ENCODE peak calls at places on chromosomes 4 and X, in six cellular contexts. C is sigmoid colon, O is hepatocyte, R is astrocyte, H is AG10803, I is AG04450. N is an unnamed sample.

GRCh38 chrX:12984629-12985303 is 9.9 kb downstream of the TMSB4X start:
- DNase-seq in C (no peak), O (peak), R (peak), H (peak), I (no peak), N (no peak)

GRCh38 chr4:140924761-140925392 is 168.7 kb upstream of the TBC1D9 start:
- DNase-seq in C (no peak), O (no peak), R (no peak), H (no peak), I (no peak), N (no peak)

GRCh38 chrX:124217289-124218251 is 114.9 kb upstream of the TEX13D start:
- DNase-seq in C (no peak), O (no peak), R (peak), H (peak), I (no peak), N (peak)

GRCh38 chr4:143473334-143474126 is 40.0 kb upstream of the SMARCA5 start:
- DNase-seq in C (no peak), O (no peak), R (no peak), H (no peak), I (no peak), N (peak)

GRCh38 chr4:8117278-8117682 is 41.3 kb downstream of the ABLIM2 start:
- DNase-seq in C (no peak), O (peak), R (no peak), H (peak), I (no peak), N (no peak)

GRCh38 chr4:94285666-94286065 is 57.0 kb downstream of the HPGDS start:
- DNase-seq in C (no peak), O (no peak), R (no peak), H (no peak), I (no peak), N (no peak)

GRCh38 chrX:19863237-19864223 is 23.9 kb downstream of the SH3KBP1 start:
- DNase-seq in C (no peak), O (no peak), R (peak), H (peak), I (no peak), N (no peak)

GRCh38 chr4:173119818-173120217 is 48.8 kb upstream of the GALNT7 start:
- DNase-seq in C (no peak), O (no peak), R (peak), H (no peak), I (no peak), N (no peak)

GRCh38 chr4:5158825-5159224 is 107.5 kb downstream of the STK32B start:
- DNase-seq in C (no peak), O (no peak), R (no peak), H (no peak), I (no peak), N (no peak)

GRCh38 chr4:101418055-101418454 is 70.7 kb upstream of the PPP3CA start:
- DNase-seq in C (no peak), O (no peak), R (peak), H (peak), I (no peak), N (peak)

GRCh38 chr4:102789317-102789717 is 28.5 kb upstream of the MANBA start:
- DNase-seq in C (no peak), O (peak), R (peak), H (peak), I (peak), N (no peak)

GRCh38 chrX:139766545-139766983 is 58.6 kb upstream of the MCF2 start:
- DNase-seq in C (no peak), O (no peak), R (no peak), H (no peak), I (no peak), N (no peak)

GRCh38 chrX:45344597-45344996 is 143.9 kb upstream of the DIPK2B start:
- DNase-seq in C (no peak), O (no peak), R (peak), H (peak), I (no peak), N (no peak)

GRCh38 chrX:153687121-153688039 is at the start of gene SLC6A8:
- DNase-seq in C (peak), O (peak), R (peak), H (peak), I (peak), N (no peak)

GRCh38 chrX:46770817-46771163 is 11.9 kb upstream of the SLC9A7 start:
- DNase-seq in C (no peak), O (no peak), R (peak), H (peak), I (peak), N (no peak)

GRCh38 chrX:19649227-19650009 is 134.1 kb upstream of the MAP3K15 start:
- DNase-seq in C (no peak), O (no peak), R (no peak), H (peak), I (no peak), N (no peak)

GRCh38 chr4:48388504-48389154 is 47.3 kb downstream of the SLAIN2 start:
- DNase-seq in C (no peak), O (no peak), R (peak), H (peak), I (peak), N (no peak)

GRCh38 chr4:4881432-4881831 is 22.0 kb downstream of the MSX1 start:
- DNase-seq in C (no peak), O (no peak), R (no peak), H (no peak), I (no peak), N (no peak)

GRCh38 chrX:154019061-154019621 is 561 bp downstream of the IRAK1 start:
- DNase-seq in C (no peak), O (no peak), R (no peak), H (no peak), I (no peak), N (no peak)

GRCh38 chrX:142089193-142089592 is 115.9 kb downstream of the MAGEC2 start:
- DNase-seq in C (no peak), O (peak), R (peak), H (peak), I (no peak), N (no peak)

GRCh38 chrX:41384041-41384705 is 50.2 kb downstream of the DDX3X start:
- DNase-seq in C (peak), O (peak), R (peak), H (peak), I (peak), N (no peak)

GRCh38 chrX:40471965-40472648 is 108.7 kb upstream of the ATP6AP2 start:
- DNase-seq in C (peak), O (peak), R (peak), H (peak), I (peak), N (peak)

GRCh38 chrX:53324803-53325202 is 43.4 kb upstream of the IQSEC2 start:
- DNase-seq in C (no peak), O (no peak), R (no peak), H (no peak), I (no peak), N (no peak)

GRCh38 chr4:153222162-153222789 is 18.0 kb downstream of the TRIM2 start:
- DNase-seq in C (peak), O (peak), R (peak), H (peak), I (peak), N (peak)

GRCh38 chr4:75696036-75696435 is 22.8 kb upstream of the G3BP2 start:
- DNase-seq in C (no peak), O (peak), R (no peak), H (no peak), I (no peak), N (peak)

GRCh38 chrX:71993371-71993770 is 82.7 kb downstream of the NHSL2 start:
- DNase-seq in C (no peak), O (no peak), R (no peak), H (no peak), I (no peak), N (no peak)

GRCh38 chrX:71619193-71619592 is 882 bp upstream of the CXCR3 start:
- DNase-seq in C (no peak), O (no peak), R (peak), H (no peak), I (no peak), N (peak)

GRCh38 chr4:122758033-122758432 is 25.5 kb downstream of the BBS12 start:
- DNase-seq in C (no peak), O (peak), R (no peak), H (peak), I (no peak), N (peak)

GRCh38 chr4:54082168-54082567 is 17.8 kb upstream of the CHIC2 start:
- DNase-seq in C (no peak), O (peak), R (peak), H (peak), I (peak), N (no peak)

GRCh38 chr4:304987-305680 is at the start of gene ZNF732:
- DNase-seq in C (no peak), O (no peak), R (peak), H (peak), I (peak), N (no peak)

GRCh38 chrX:15142084-15142715 is 127.7 kb downstream of the ASB9 start:
- DNase-seq in C (no peak), O (peak), R (peak), H (peak), I (no peak), N (no peak)

GRCh38 chr4:4875147-4875546 is 15.7 kb downstream of the MSX1 start:
- DNase-seq in C (no peak), O (peak), R (no peak), H (no peak), I (no peak), N (no peak)

GRCh38 chrX:54093159-54093558 is 48.9 kb upstream of the PHF8 start:
- DNase-seq in C (no peak), O (no peak), R (no peak), H (no peak), I (no peak), N (no peak)

GRCh38 chrX:103538728-103539127 is 19.4 kb upstream of the RAB40A start:
- DNase-seq in C (no peak), O (peak), R (no peak), H (no peak), I (no peak), N (no peak)

GRCh38 chr4:97720869-97721432 is 422.3 kb downstream of the STPG2 start:
- DNase-seq in C (no peak), O (peak), R (peak), H (no peak), I (no peak), N (no peak)

GRCh38 chrX:125205918-125206665 is 113.6 kb upstream of the TEX13C start:
- DNase-seq in C (peak), O (peak), R (no peak), H (no peak), I (no peak), N (no peak)

GRCh38 chr4:54877006-54877405 is 219.2 kb downstream of the KIT start:
- DNase-seq in C (no peak), O (no peak), R (peak), H (peak), I (no peak), N (no peak)

GRCh38 chrX:150155396-150156048 is 207.6 kb upstream of the MAMLD1 start:
- DNase-seq in C (no peak), O (peak), R (peak), H (peak), I (peak), N (no peak)

GRCh38 chrX:56219702-56220101 is 12.5 kb upstream of the KLF8 start:
- DNase-seq in C (no peak), O (no peak), R (no peak), H (no peak), I (no peak), N (no peak)

GRCh38 chr4:97900187-97900586 is 243.1 kb downstream of the STPG2 start:
- DNase-seq in C (no peak), O (no peak), R (no peak), H (no peak), I (no peak), N (no peak)

DNA sequence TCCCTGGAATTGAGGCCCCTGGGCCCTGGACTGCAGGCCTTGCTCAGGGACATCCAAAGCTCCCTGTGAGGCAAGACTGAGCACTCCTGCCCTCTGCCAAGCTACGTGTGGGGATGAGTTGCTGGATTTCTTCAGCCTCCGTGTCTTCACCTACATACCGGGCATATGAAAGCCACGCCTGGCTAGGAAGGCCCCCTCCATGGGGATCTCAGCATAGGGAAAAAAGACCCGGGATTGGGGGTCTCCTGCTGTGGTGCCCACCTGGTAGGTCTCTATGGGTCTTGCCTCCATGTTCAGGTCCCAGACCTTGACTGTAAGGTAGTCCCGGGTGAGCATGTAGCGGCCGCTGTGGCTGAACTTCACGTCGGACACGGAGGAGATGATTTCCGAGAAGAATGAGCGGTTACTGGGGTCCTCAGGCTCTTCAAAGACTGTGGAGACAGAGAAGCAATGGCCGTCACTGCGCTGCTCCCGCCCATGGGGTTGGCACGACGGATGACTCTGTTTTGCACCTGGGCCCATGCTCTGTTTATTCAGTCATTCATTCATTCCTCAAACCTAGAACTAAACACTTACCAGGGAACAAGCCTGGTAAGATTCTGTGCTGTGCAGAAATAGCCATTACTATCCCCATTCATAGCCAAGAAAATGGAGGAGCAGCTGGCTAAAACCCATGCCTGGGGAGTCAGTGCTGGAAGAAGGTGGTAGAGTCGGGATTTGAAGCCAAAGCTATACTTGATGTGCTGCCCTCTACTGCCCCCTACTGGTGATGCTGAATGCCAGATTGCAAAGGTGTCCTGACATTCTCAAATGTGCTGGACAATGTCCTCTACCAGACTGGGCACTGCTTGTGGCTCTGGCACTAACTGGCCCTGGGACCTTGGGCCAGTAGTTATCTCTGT is 63.9 kb downstream of the WFS1 start:
- DNase-seq in C (no peak), O (no peak), R (no peak), H (no peak), I (no peak), N (no peak)
- TF ChIP-seq CTCF in C (no peak), O (peak), R (peak), H (peak), I (peak), N (peak)

GRCh38 chrX:79081895-79082512 is 62.5 kb upstream of the GPR174 start:
- DNase-seq in C (no peak), O (peak), R (no peak), H (peak), I (no peak), N (peak)
- TF ChIP-seq CTCF in C (no peak), O (peak), R (peak), H (peak), I (peak), N (peak)

DNA sequence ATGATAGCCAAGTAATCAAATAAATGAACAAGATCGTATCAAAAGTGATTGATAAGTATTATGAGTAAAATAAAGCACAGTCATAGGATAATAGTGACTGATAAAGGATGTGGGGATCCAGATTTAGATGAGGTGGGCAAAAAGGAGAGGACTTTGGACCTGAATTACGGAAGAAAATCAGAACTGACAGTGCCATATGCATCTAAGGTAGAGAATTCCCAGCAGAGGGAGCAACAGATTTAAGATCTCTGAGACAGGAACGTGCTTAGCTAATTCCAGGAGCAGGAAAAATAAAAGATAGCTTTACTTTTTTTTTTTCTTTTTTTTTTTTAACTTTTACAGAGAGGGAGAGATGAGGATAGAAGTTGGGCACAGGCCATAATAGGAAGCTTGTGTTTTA is 189.9 kb downstream of the NWD2 start:
- DNase-seq in C (no peak), O (peak), R (no peak), H (peak), I (no peak), N (no peak)
- TF ChIP-seq CTCF in C (no peak), O (peak), R (no peak), H (peak), I (peak), N (no peak)

GRCh38 chr4:132710971-132711370 is 438.1 kb upstream of the PCDH10 start:
- DNase-seq in C (no peak), O (no peak), R (no peak), H (no peak), I (no peak), N (no peak)

GRCh38 chr4:132709024-132709423 is 440.1 kb upstream of the PCDH10 start:
- DNase-seq in C (no peak), O (no peak), R (no peak), H (no peak), I (no peak), N (no peak)

DNA sequence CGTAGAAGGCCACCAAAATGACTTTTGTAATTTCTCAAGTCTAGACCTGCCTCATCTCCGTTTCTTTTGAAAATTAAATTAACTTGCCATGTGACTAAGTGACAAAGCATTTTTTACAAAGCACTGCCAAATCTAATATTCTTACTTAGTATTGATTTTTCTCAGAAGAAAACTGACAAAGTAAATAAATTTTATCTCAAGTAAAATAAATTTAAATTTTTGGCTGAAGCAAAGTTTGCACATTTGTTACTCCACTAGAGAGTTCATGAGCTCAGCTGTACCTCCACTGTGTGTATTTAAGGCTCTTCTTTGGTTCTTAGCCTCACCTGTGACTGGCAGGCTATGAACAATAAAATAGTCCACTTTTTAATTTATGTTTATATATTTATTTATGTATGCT is 441.1 kb upstream of the PCDH10 start:
- DNase-seq in C (no peak), O (no peak), R (no peak), H (no peak), I (no peak), N (no peak)
- TF ChIP-seq CTCF in C (no peak), O (no peak), R (no peak), H (no peak), I (no peak), N (no peak)

GRCh38 chr4:92090887-92091286 is 212.9 kb upstream of the GRID2 start:
- DNase-seq in C (no peak), O (no peak), R (no peak), H (no peak), I (no peak), N (no peak)

GRCh38 chr4:92091335-92091734 is 212.4 kb upstream of the GRID2 start:
- DNase-seq in C (no peak), O (no peak), R (no peak), H (no peak), I (no peak), N (no peak)
- TF ChIP-seq CTCF in C (no peak), O (no peak), R (no peak), H (no peak), I (peak), N (no peak)

GRCh38 chrX:27619975-27620374 is 29.8 kb downstream of the DCAF8L2 start:
- DNase-seq in C (no peak), O (peak), R (no peak), H (no peak), I (no peak), N (no peak)
- TF ChIP-seq CTCF in C (no peak), O (peak), R (peak), H (peak), I (peak), N (peak)